ENCODE peak calls at places on chromosomes 13 and 19, in seven cellular contexts. C is uterus; X is LNCaP clone FGC; L is SK-N-SH; S is CD8-positive, alpha-beta memory T cell; T is cardiac fibroblast; P is AG09309. A is an unnamed sample.

GRCh38 chr13:26299168-26299788 is 45.3 kb downstream of the CDK8 start:
- DNase-seq in P (no peak), L (no peak), X (no peak), S (no peak), T (no peak), C (no peak), A (peak)

GRCh38 chr13:27082325-27082724 is 89.3 kb downstream of the USP12 start:
- DNase-seq in P (no peak), L (no peak), S (no peak), X (no peak), C (no peak), T (no peak), A (peak)

GRCh38 chr19:28829762-28830161 is 383.2 kb downstream of the UQCRFS1 start:
- DNase-seq in X (no peak), T (no peak), L (no peak), P (no peak), S (no peak), C (no peak), A (no peak)

GRCh38 chr13:33799950-33800592 is 17.9 kb upstream of the RFC3 start:
- DNase-seq in L (peak), X (no peak), C (no peak), P (peak), S (no peak), T (peak), A (peak)

GRCh38 chr13:113863511-113864302 is at the start of gene GAS6:
- DNase-seq in P (no peak), S (no peak), X (no peak), L (peak), T (peak), C (peak), A (peak)

GRCh38 chr13:27975579-27976361 is 6.7 kb upstream of the CDX2 start:
- DNase-seq in S (no peak), C (no peak), L (peak), T (no peak), X (no peak), P (no peak), A (no peak)

GRCh38 chr13:45521292-45521691 is 56.6 kb downstream of the COG3 start:
- DNase-seq in L (no peak), X (no peak), T (peak), S (no peak), P (peak), C (no peak), A (peak)

GRCh38 chr13:76350399-76350798 is 535.8 kb downstream of the KCTD12 start:
- DNase-seq in C (no peak), S (no peak), P (no peak), X (no peak), L (no peak), T (no peak), A (no peak)

GRCh38 chr13:30121666-30122065 is 185.7 kb downstream of the KATNAL1 start:
- DNase-seq in P (no peak), X (no peak), L (no peak), S (no peak), T (no peak), C (no peak), A (no peak)

GRCh38 chr19:38850976-38851621 is 1.3 kb upstream of the HNRNPL start:
- DNase-seq in X (no peak), S (peak), P (no peak), L (peak), T (no peak), C (peak), A (no peak)

GRCh38 chr19:1967087-1967608 is 26.2 kb downstream of the CSNK1G2 start:
- DNase-seq in X (no peak), L (no peak), T (no peak), S (peak), P (no peak), C (no peak), A (no peak)

GRCh38 chr19:19110410-19111137 is 27.7 kb downstream of the TMEM161A start:
- DNase-seq in P (no peak), S (no peak), L (peak), C (no peak), T (no peak), X (no peak), A (no peak)

GRCh38 chr19:7500811-7501450 is 12.1 kb upstream of the PEX11G start:
- DNase-seq in C (no peak), T (peak), L (peak), P (no peak), S (no peak), X (peak), A (no peak)

GRCh38 chr19:2239173-2239572 is 2.5 kb downstream of the SF3A2 start:
- DNase-seq in X (no peak), T (no peak), S (no peak), P (no peak), C (no peak), L (no peak), A (no peak)

GRCh38 chr13:83499286-83499685 is 383.0 kb downstream of the SLITRK1 start:
- DNase-seq in L (no peak), S (no peak), C (no peak), T (peak), X (no peak), P (no peak), A (peak)

GRCh38 chr13:73077867-73078266 is 19.1 kb downstream of the KLF5 start:
- DNase-seq in C (no peak), L (no peak), X (no peak), T (no peak), P (no peak), S (no peak), A (no peak)

GRCh38 chr13:73082471-73082870 is 23.7 kb downstream of the KLF5 start:
- DNase-seq in P (no peak), S (no peak), L (no peak), X (no peak), C (no peak), T (no peak), A (no peak)

GRCh38 chr13:73076013-73076412 is 17.2 kb downstream of the KLF5 start:
- DNase-seq in T (no peak), C (no peak), X (no peak), P (no peak), L (no peak), S (no peak), A (no peak)

GRCh38 chr13:73081256-73081915 is 22.6 kb downstream of the KLF5 start:
- DNase-seq in S (no peak), X (no peak), T (no peak), L (no peak), C (no peak), P (no peak), A (no peak)

GRCh38 chr13:73079359-73079758 is 20.6 kb downstream of the KLF5 start:
- DNase-seq in S (no peak), C (no peak), X (no peak), P (no peak), T (no peak), L (no peak), A (no peak)
- H3K4me3 ChIP-seq in S (no peak), C (no peak), X (no peak), P (no peak), T (no peak), L (no peak), A (no peak)

DNA sequence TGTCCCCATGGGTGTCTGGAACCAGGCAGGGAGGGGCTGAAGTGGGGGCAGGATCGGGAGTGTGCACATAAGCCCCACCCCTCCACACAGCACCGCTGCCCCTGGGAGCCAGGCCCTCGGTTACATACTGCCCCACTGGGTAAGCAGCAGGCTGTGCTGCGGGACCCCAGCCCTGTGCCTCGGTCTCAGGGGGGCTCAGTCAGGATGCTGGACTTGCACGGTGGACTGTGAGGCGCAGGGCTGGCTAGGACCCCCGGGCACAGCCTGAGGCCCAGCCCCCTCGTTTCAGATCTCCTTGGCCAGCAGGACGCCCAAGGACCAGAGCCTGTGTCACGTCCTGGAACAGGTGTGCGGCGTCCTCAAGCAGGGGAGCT is 16.3 kb downstream of the MPND start:
- DNase-seq in P (no peak), S (no peak), C (no peak), T (no peak), L (no peak), X (no peak), A (no peak)
- H3K4me3 ChIP-seq in P (no peak), S (no peak), C (no peak), T (no peak), L (no peak), X (no peak), A (no peak)

GRCh38 chr19:48363810-48364563 is at the start of the genes SYNGR4 and TMEM143:
- DNase-seq in X (peak), P (peak), T (peak), S (peak), L (peak), C (peak), A (peak)
- H3K4me3 ChIP-seq in X (peak), P (peak), T (peak), S (peak), L (peak), C (peak), A (peak)

DNA sequence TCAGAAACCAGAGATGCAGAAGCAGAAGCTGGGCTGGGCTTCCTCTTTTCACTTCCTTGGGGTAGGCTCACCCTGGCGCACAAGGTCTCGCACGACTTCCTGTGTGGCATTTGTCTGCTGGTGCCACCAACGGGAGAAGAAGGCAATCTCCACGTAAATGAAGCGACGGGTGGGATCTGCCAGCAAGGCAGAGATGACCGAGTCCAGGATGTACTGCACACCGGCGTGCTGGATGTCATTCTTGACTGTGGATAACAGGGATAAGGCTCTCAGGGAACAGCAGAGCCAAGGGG is 1.3 kb downstream of the MAN2B1 start:
- DNase-seq in C (no peak), S (peak), X (no peak), T (no peak), P (no peak), L (no peak), A (no peak)
- H3K4me3 ChIP-seq in C (no peak), S (peak), X (no peak), T (no peak), P (no peak), L (no peak), A (no peak)

GRCh38 chr19:15463865-15464371 is 426 bp downstream of the RASAL3 start:
- DNase-seq in S (peak), L (no peak), C (no peak), X (no peak), P (no peak), T (no peak), A (no peak)
- H3K4me3 ChIP-seq in S (peak), L (no peak), C (no peak), X (no peak), P (no peak), T (no peak), A (no peak)

DNA sequence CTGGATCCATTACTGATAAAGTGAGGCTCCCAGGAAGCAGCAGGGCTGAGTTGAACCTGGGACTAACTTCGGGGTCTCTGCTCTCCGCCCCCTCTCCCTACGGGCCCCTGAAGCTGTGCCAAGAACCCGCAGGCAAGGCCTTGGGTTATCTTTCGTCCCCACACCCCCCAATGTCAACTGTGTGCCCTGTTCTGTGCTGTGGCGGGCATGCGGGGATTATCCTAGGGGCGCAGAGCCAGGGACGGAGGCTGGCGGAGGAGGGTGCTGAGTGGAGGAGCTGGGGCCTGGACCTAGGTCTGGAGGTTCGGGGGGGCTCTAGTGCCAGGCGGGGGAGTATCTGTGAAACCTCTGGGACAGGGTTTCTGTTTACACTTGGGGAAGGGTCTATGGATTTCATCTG is 26.4 kb downstream of the RFX1 start:
- DNase-seq in L (peak), X (no peak), T (no peak), C (no peak), P (no peak), S (no peak), A (no peak)
- H3K4me3 ChIP-seq in L (no peak), X (no peak), T (no peak), C (no peak), P (no peak), S (no peak), A (no peak)

GRCh38 chr19:50725932-50726230 is 2.7 kb downstream of the CLEC11A start:
- DNase-seq in P (no peak), C (no peak), X (no peak), T (no peak), L (no peak), S (no peak), A (no peak)
- H3K4me3 ChIP-seq in P (peak), C (peak), X (peak), T (peak), L (peak), S (peak), A (no peak)

DNA sequence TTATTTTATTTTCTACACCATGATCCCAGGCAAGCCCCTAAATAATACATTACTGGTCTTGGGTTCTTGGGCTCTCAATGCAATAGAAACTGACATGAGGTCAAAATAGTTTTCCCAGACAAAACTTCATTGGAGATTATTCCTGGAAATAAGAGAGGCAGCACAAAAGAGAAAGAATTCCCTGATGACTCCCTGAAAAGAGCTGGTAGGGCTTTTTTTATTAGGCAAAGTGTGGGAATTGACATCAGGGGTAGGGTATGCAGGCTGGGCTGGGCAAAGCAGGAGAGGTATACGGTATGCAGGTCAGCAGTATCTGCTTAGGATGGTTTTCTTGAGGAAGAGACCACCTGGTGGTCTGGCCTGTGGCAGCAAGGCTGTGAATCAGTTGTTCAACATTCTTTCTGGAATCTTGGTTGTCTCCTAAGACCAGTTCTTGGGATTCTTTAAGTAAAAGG is 9.3 kb upstream of the IGFL3 start:
- DNase-seq in L (no peak), X (no peak), C (no peak), P (no peak), S (no peak), T (no peak), A (peak)
- H3K4me3 ChIP-seq in L (no peak), X (no peak), C (no peak), P (no peak), S (no peak), T (no peak), A (no peak)

DNA sequence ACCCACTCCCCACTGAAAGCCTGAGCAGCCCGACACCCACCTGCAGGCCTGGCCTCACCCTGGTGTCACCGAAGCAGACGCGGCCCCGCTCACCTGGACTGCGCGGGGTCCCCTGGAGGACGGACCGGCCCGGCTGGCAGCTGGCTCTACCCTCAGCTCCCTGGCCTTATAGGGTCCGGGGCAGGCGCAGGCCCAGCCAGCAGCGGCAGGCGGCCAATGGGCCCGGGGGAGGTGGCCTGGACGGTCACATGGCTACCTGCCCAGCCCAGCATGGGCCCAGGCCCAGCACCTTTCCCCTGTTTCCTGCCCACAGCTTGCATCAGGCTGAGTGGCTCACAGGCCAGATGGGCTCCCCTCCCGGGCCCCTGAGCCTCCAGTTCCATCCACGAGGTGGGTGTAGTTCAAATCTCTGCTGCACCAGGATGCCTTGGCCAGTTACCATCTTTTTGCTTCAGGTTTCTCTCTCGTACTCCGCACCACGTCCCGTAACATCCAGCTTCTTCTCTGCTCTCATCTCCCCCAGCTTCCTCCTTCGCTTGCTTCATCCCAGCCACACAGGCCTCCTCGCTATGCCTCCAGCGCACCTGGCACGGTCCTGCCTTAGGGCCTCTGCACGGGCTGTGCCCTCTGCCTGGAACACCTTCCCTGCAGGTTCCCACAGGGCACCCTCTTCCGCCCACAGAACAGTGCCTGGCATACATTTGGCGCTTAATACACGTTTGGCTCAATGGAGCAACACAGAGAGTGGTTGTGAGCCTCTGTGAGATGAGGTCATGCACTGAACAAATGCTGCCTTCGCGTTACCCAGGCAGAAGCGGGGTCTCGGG is at the start of gene PLIN4:
- DNase-seq in P (no peak), T (peak), S (no peak), C (peak), X (no peak), L (no peak), A (no peak)
- H3K4me3 ChIP-seq in P (no peak), T (peak), S (no peak), C (peak), X (no peak), L (no peak), A (no peak)

GRCh38 chr13:36297600-36298338 is at the start of gene CCDC169:
- DNase-seq in C (peak), L (peak), S (peak), P (no peak), T (peak), X (no peak), A (peak)

GRCh38 chr13:36294061-36294460 is 3.6 kb downstream of the CCDC169 start:
- DNase-seq in X (no peak), P (no peak), S (no peak), C (no peak), T (no peak), L (no peak), A (no peak)

GRCh38 chr13:36298535-36299068 is 988 bp upstream of the CCDC169 start:
- DNase-seq in C (no peak), T (no peak), S (no peak), P (no peak), L (no peak), X (no peak), A (no peak)

GRCh38 chr13:36293497-36293896 is 4.1 kb downstream of the CCDC169 start:
- DNase-seq in C (no peak), T (no peak), S (no peak), P (no peak), L (no peak), X (no peak), A (no peak)

GRCh38 chr13:36297259-36297599 is 385 bp downstream of the CCDC169 start:
- DNase-seq in T (peak), X (no peak), C (no peak), L (no peak), P (no peak), S (no peak), A (peak)
- H3K4me3 ChIP-seq in T (peak), X (no peak), C (peak), L (peak), P (peak), S (peak), A (peak)

A was measured in astrocyte of the spinal cord.